ENCODE peak calls at places on chromosomes 3 and 15, in four cellular contexts. H, X, D and S are unnamed samples.

GRCh38 chr3:51940648-51941421 is 869 bp downstream of the RRP9 start:
- DNase-seq in H (no peak), X (no peak), D (no peak), S (no peak)

GRCh38 chr3:66425032-66425431 is 75.8 kb downstream of the LRIG1 start:
- DNase-seq in H (no peak), X (no peak), D (no peak), S (no peak)

GRCh38 chr15:63288342-63288741 is 10.9 kb downstream of the APH1B start:
- DNase-seq in H (no peak), X (no peak), D (peak), S (no peak)

GRCh38 chr3:8318002-8318649 is 183.5 kb upstream of the LMCD1 start:
- DNase-seq in H (peak), X (no peak), D (no peak), S (no peak)

GRCh38 chr3:25783661-25784512 is 644 bp upstream of the NGLY1 start:
- DNase-seq in H (peak), X (no peak), D (peak), S (peak)

GRCh38 chr3:49654955-49655556 is 19.1 kb upstream of the APEH start:
- DNase-seq in H (no peak), X (no peak), D (no peak), S (peak)

GRCh38 chr15:100902436-100903190 is 16.5 kb upstream of the LRRK1 start:
- DNase-seq in H (peak), X (peak), D (no peak), S (no peak)

GRCh38 chr3:125310623-125311076 is 64.5 kb downstream of the ZNF148 start:
- DNase-seq in H (no peak), X (no peak), D (no peak), S (no peak)

GRCh38 chr3:50552058-50552435 is 15.5 kb downstream of the C3orf18 start:
- DNase-seq in H (no peak), X (no peak), D (no peak), S (no peak)

GRCh38 chr3:150925751-150926201 is 20.5 kb upstream of the MINDY4B start:
- DNase-seq in H (peak), X (peak), D (peak), S (peak)

GRCh38 chr15:80929225-80929624 is 60.4 kb downstream of the MESD start:
- DNase-seq in H (peak), X (no peak), D (no peak), S (no peak)

GRCh38 chr3:39177708-39178332 is 14.6 kb downstream of the XIRP1 start:
- DNase-seq in H (peak), X (peak), D (peak), S (peak)

GRCh38 chr3:39180183-39180545 is 12.2 kb downstream of the XIRP1 start:
- DNase-seq in H (no peak), X (no peak), D (no peak), S (no peak)

GRCh38 chr3:39176025-39176714 is 16.2 kb downstream of the XIRP1 start:
- DNase-seq in H (no peak), X (no peak), D (no peak), S (no peak)

GRCh38 chr3:39180546-39181346 is 11.6 kb downstream of the XIRP1 start:
- DNase-seq in H (peak), X (peak), D (peak), S (peak)

DNA sequence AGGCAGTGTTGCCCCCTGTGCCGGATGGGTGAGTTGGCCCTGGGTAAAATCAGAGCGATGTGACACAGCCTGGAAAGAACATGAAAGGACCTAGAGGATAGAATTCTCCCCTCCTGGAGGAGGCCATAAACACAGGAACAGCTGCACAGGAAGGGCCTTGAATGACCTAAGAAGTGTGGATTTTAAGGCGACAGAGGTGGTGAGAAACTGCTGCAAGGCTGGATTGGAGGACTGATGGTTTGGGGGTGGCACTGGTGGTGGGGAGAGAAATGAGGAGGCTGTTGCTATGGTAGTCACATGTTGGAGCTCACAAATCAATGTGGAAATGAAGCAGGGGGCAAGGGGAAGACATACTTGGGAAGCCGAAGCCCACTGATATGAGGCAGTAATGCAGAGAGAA is 13.8 kb downstream of the XIRP1 start:
- DNase-seq in H (no peak), X (no peak), D (no peak), S (no peak)
- H3K4me2 ChIP-seq in H (peak), X (peak), D (peak), S (peak)

GRCh38 chr15:89837134-89837829 is 22.6 kb upstream of the ANPEP start:
- DNase-seq in H (peak), X (no peak), D (no peak), S (peak)
- H3K4me2 ChIP-seq in H (peak), X (peak), D (peak), S (peak)

GRCh38 chr15:40291088-40291574 is 8.3 kb upstream of the ANKRD63 start:
- DNase-seq in H (peak), X (peak), D (peak), S (peak)
- H3K4me2 ChIP-seq in H (peak), X (peak), D (peak), S (peak)

GRCh38 chr3:42159147-42159546 is 68.0 kb downstream of the TRAK1 start:
- DNase-seq in H (no peak), X (peak), D (no peak), S (no peak)
- H3K4me2 ChIP-seq in H (no peak), X (no peak), D (peak), S (peak)

DNA sequence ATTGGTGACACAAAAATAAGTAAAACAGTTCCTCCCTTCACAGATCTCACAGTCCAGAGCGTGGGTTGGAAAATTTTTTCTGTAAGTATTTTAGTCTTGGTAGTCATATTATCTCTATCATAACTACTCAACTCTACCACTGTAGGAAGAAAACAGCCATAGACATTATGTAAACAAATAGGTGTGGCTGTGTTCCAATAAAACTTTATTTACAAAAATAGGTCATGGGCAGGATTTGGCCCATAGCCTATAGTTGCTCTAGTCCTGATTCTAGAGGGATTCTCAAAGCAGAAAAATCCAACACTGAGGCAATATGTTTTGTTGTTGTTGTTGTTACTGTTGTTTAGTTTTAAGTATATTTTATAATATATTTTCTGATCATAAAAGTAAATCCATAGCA is 206.1 kb upstream of the GADL1 start:
- DNase-seq in H (no peak), X (no peak), D (no peak), S (no peak)
- H3K4me2 ChIP-seq in H (no peak), X (no peak), D (no peak), S (no peak)

GRCh38 chr3:147371141-147371540 is 35.2 kb downstream of the ZIC4 start:
- DNase-seq in H (no peak), X (no peak), D (no peak), S (no peak)

GRCh38 chr3:147372525-147373027 is 33.8 kb downstream of the ZIC4 start:
- DNase-seq in H (no peak), X (no peak), D (no peak), S (no peak)

GRCh38 chr3:147370316-147370715 is 36.0 kb downstream of the ZIC4 start:
- DNase-seq in H (no peak), X (no peak), D (no peak), S (no peak)

GRCh38 chr3:147371771-147372340 is 34.5 kb downstream of the ZIC4 start:
- DNase-seq in H (no peak), X (no peak), D (no peak), S (no peak)

DNA sequence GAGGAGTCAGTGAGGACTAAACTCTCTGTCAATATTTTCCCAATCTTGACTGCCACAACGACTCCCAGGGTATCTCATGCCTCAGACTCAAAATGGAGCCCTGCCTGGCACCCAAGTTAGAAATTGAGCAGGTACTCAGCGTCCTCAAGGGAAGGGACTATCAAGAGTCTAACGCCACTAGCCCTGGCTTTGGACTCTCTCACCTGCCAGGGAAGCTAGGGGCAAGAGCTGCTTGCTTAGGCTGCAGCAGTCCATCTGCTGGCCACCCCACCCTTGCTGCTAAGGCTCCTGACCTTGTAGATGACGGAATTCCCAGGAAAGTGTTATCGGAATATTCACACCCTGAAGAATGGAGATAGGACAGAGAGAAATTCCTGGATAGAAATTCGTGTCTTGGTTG is 33.0 kb downstream of the ZIC4 start:
- DNase-seq in H (no peak), X (no peak), D (no peak), S (no peak)
- H3K4me2 ChIP-seq in H (no peak), X (no peak), D (no peak), S (no peak)

DNA sequence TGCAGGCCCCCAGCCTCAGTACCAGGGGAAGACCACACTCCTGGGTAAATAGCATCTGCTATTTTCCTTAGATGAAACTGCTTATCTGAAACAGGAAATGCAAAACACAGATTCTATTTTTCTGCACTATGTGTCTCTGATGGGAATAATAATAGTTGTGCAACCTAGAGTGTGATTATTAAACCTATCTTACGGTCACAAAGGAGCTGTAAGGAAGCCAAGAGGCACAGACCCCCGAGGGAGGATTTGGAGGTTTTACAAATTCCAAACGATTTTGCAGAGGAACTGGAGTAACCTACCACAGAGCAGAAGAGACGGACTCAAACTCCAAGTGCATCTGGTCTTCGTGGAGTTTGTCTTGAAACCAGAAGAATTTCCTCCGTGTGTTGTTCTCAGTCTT is 14.1 kb upstream of the APOD start:
- DNase-seq in H (no peak), X (no peak), D (no peak), S (no peak)
- H3K4me2 ChIP-seq in H (no peak), X (no peak), D (no peak), S (no peak)

GRCh38 chr15:86870846-86871245 is 791.2 kb downstream of the AGBL1 start:
- DNase-seq in H (no peak), X (no peak), D (no peak), S (no peak)

GRCh38 chr15:86863226-86863915 is 783.7 kb downstream of the AGBL1 start:
- DNase-seq in H (peak), X (no peak), D (no peak), S (no peak)

GRCh38 chr15:86865920-86866319 is 786.2 kb downstream of the AGBL1 start:
- DNase-seq in H (peak), X (no peak), D (no peak), S (no peak)
- H3K4me2 ChIP-seq in H (no peak), X (peak), D (no peak), S (no peak)

DNA sequence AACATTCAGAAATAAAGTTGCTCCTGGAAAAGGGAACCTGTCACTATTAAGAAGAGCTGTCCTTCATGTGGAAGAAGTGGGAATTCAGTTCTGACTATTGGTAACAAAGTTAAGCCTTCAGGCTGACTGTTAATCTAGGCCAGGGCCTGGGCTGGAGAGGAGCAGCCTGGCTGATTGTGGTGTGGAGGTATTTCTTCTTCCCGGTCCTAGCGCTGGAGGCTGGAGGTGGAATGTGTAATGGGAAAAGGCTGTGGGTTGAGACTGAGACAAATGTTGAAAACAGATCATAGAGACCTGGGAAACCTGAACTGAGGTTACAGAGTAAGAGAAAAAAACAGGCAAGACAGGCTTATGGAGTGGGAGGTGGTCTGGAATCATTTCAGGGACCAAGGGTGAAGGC is 23.8 kb upstream of the SH3BP5 start:
- DNase-seq in H (no peak), X (no peak), D (no peak), S (no peak)
- H3K4me2 ChIP-seq in H (no peak), X (no peak), D (no peak), S (no peak)